ENCODE peak calls at places on chromosomes 12 and 14, in eight cellular contexts. One of them, this sample, is unnamed.

GRCh38 chr14:71665157-71665556 is 267.1 kb upstream of the RGS6 start:
- DNase-seq in T47D: no peak
- DNase-seq in activated T-cell treated with anti-CD3 and anti-CD28 coated beads for 1 hour: no peak
- DNase-seq in immature natural killer cell: no peak
- DNase-seq in activated T-helper 1 cell treated with anti-CD3 and anti-CD28 coated beads, Interleukin-2, amount 50 U/mL, for 16 hours: no peak
- DNase-seq in H54: no peak
- DNase-seq in mesendoderm: no peak
- DNase-seq in AG20443: peak; percentile 43
- DNase-seq in this sample: peak; percentile 31

GRCh38 chr14:69183735-69184134 is 7.6 kb upstream of the EXD2 start:
- DNase-seq in T47D: no peak
- DNase-seq in activated T-cell treated with anti-CD3 and anti-CD28 coated beads for 1 hour: no peak
- DNase-seq in immature natural killer cell: no peak
- DNase-seq in activated T-helper 1 cell treated with anti-CD3 and anti-CD28 coated beads, Interleukin-2, amount 50 U/mL, for 16 hours: no peak
- DNase-seq in H54: no peak
- DNase-seq in mesendoderm: peak; percentile 79
- DNase-seq in AG20443: no peak
- DNase-seq in this sample: no peak

GRCh38 chr12:111166779-111167540 is 201.9 kb downstream of the PHETA1 start:
- DNase-seq in T47D: no peak
- DNase-seq in activated T-cell treated with anti-CD3 and anti-CD28 coated beads for 1 hour: no peak
- DNase-seq in immature natural killer cell: no peak
- DNase-seq in activated T-helper 1 cell treated with anti-CD3 and anti-CD28 coated beads, Interleukin-2, amount 50 U/mL, for 16 hours: no peak
- DNase-seq in H54: no peak
- DNase-seq in mesendoderm: no peak
- DNase-seq in AG20443: no peak
- DNase-seq in this sample: no peak

GRCh38 chr14:66650491-66650911 is 142.6 kb downstream of the GPHN start:
- DNase-seq in T47D: no peak
- DNase-seq in activated T-cell treated with anti-CD3 and anti-CD28 coated beads for 1 hour: no peak
- DNase-seq in immature natural killer cell: no peak
- DNase-seq in activated T-helper 1 cell treated with anti-CD3 and anti-CD28 coated beads, Interleukin-2, amount 50 U/mL, for 16 hours: no peak
- DNase-seq in H54: no peak
- DNase-seq in mesendoderm: no peak
- DNase-seq in AG20443: no peak
- DNase-seq in this sample: no peak

GRCh38 chr12:20272801-20273200 is 95.5 kb upstream of the PDE3A start:
- DNase-seq in T47D: no peak
- DNase-seq in activated T-cell treated with anti-CD3 and anti-CD28 coated beads for 1 hour: no peak
- DNase-seq in immature natural killer cell: no peak
- DNase-seq in activated T-helper 1 cell treated with anti-CD3 and anti-CD28 coated beads, Interleukin-2, amount 50 U/mL, for 16 hours: no peak
- DNase-seq in H54: no peak
- DNase-seq in mesendoderm: no peak
- DNase-seq in AG20443: peak; percentile 10
- DNase-seq in this sample: no peak

GRCh38 chr12:123813349-123813748 is 51.2 kb downstream of the DNAH10 start:
- DNase-seq in T47D: no peak
- DNase-seq in activated T-cell treated with anti-CD3 and anti-CD28 coated beads for 1 hour: no peak
- DNase-seq in immature natural killer cell: no peak
- DNase-seq in activated T-helper 1 cell treated with anti-CD3 and anti-CD28 coated beads, Interleukin-2, amount 50 U/mL, for 16 hours: no peak
- DNase-seq in H54: no peak
- DNase-seq in mesendoderm: no peak
- DNase-seq in AG20443: peak; percentile 69
- DNase-seq in this sample: no peak

GRCh38 chr14:85572845-85573244 is 42.9 kb downstream of the FLRT2 start:
- DNase-seq in T47D: no peak
- DNase-seq in activated T-cell treated with anti-CD3 and anti-CD28 coated beads for 1 hour: no peak
- DNase-seq in immature natural killer cell: no peak
- DNase-seq in activated T-helper 1 cell treated with anti-CD3 and anti-CD28 coated beads, Interleukin-2, amount 50 U/mL, for 16 hours: no peak
- DNase-seq in H54: no peak
- DNase-seq in mesendoderm: no peak
- DNase-seq in AG20443: peak; percentile 24
- DNase-seq in this sample: peak; percentile 55

GRCh38 chr14:36665887-36666415 is 4.3 kb downstream of the PAX9 start:
- DNase-seq in T47D: no peak
- DNase-seq in activated T-cell treated with anti-CD3 and anti-CD28 coated beads for 1 hour: no peak
- DNase-seq in immature natural killer cell: no peak
- DNase-seq in activated T-helper 1 cell treated with anti-CD3 and anti-CD28 coated beads, Interleukin-2, amount 50 U/mL, for 16 hours: no peak
- DNase-seq in H54: no peak
- DNase-seq in mesendoderm: peak; percentile 33
- DNase-seq in AG20443: no peak
- DNase-seq in this sample: no peak

GRCh38 chr12:574475-575128 is 88.6 kb downstream of the NINJ2 start:
- DNase-seq in T47D: no peak
- DNase-seq in activated T-cell treated with anti-CD3 and anti-CD28 coated beads for 1 hour: no peak
- DNase-seq in immature natural killer cell: no peak
- DNase-seq in activated T-helper 1 cell treated with anti-CD3 and anti-CD28 coated beads, Interleukin-2, amount 50 U/mL, for 16 hours: no peak
- DNase-seq in H54: no peak
- DNase-seq in mesendoderm: no peak
- DNase-seq in AG20443: no peak
- DNase-seq in this sample: no peak

GRCh38 chr12:49231881-49232650 is 32.8 kb upstream of the TUBA1C start:
- DNase-seq in T47D: no peak
- DNase-seq in activated T-cell treated with anti-CD3 and anti-CD28 coated beads for 1 hour: no peak
- DNase-seq in immature natural killer cell: no peak
- DNase-seq in activated T-helper 1 cell treated with anti-CD3 and anti-CD28 coated beads, Interleukin-2, amount 50 U/mL, for 16 hours: no peak
- DNase-seq in H54: no peak
- DNase-seq in mesendoderm: peak; percentile 30
- DNase-seq in AG20443: no peak
- DNase-seq in this sample: no peak

GRCh38 chr14:101791919-101792572 is 30.5 kb downstream of the PPP2R5C start:
- DNase-seq in T47D: no peak
- DNase-seq in activated T-cell treated with anti-CD3 and anti-CD28 coated beads for 1 hour: no peak
- DNase-seq in immature natural killer cell: peak; percentile 31
- DNase-seq in activated T-helper 1 cell treated with anti-CD3 and anti-CD28 coated beads, Interleukin-2, amount 50 U/mL, for 16 hours: no peak
- DNase-seq in H54: no peak
- DNase-seq in mesendoderm: no peak
- DNase-seq in AG20443: peak; percentile 55
- DNase-seq in this sample: no peak

GRCh38 chr14:21168055-21168454 is 12.2 kb upstream of the OR5AU1 start:
- DNase-seq in T47D: no peak
- DNase-seq in activated T-cell treated with anti-CD3 and anti-CD28 coated beads for 1 hour: no peak
- DNase-seq in immature natural killer cell: no peak
- DNase-seq in activated T-helper 1 cell treated with anti-CD3 and anti-CD28 coated beads, Interleukin-2, amount 50 U/mL, for 16 hours: no peak
- DNase-seq in H54: no peak
- DNase-seq in mesendoderm: no peak
- DNase-seq in AG20443: no peak
- DNase-seq in this sample: no peak

GRCh38 chr14:41403360-41403759 is 203.3 kb upstream of the LRFN5 start:
- DNase-seq in T47D: no peak
- DNase-seq in activated T-cell treated with anti-CD3 and anti-CD28 coated beads for 1 hour: no peak
- DNase-seq in immature natural killer cell: no peak
- DNase-seq in activated T-helper 1 cell treated with anti-CD3 and anti-CD28 coated beads, Interleukin-2, amount 50 U/mL, for 16 hours: no peak
- DNase-seq in H54: no peak
- DNase-seq in mesendoderm: peak; percentile 17
- DNase-seq in AG20443: no peak
- DNase-seq in this sample: no peak

GRCh38 chr12:131833288-131833895 is 5.2 kb downstream of the MMP17 start:
- DNase-seq in T47D: no peak
- DNase-seq in activated T-cell treated with anti-CD3 and anti-CD28 coated beads for 1 hour: no peak
- DNase-seq in immature natural killer cell: no peak
- DNase-seq in activated T-helper 1 cell treated with anti-CD3 and anti-CD28 coated beads, Interleukin-2, amount 50 U/mL, for 16 hours: no peak
- DNase-seq in H54: no peak
- DNase-seq in mesendoderm: no peak
- DNase-seq in AG20443: no peak
- DNase-seq in this sample: no peak